ENCODE peak calls at places on chromosomes 5 and 9, in four cellular contexts. M is HepG2, P is K562, Y is GM12878. K is an unnamed sample.

GRCh38 chr5:158013939-158014338 is 155.0 kb upstream of the CLINT1 start:
- DNase-seq in Y (no peak), P (no peak), M (peak; percentile 7), K (no peak)

GRCh38 chr9:18947772-18948391 is 85.1 kb downstream of the SAXO1 start:
- DNase-seq in M (no peak), Y (no peak), P (no peak), K (no peak)

GRCh38 chr5:61162832-61163567 is 732 bp upstream of the SMIM15 start:
- DNase-seq in Y (no peak), M (peak; percentile 59), P (no peak), K (no peak)

GRCh38 chr5:90803376-90803775 is 244.8 kb downstream of the ADGRV1 start:
- DNase-seq in Y (no peak), M (no peak), P (no peak), K (no peak)

GRCh38 chr5:53616939-53617549 is 56.6 kb downstream of the NDUFS4 start:
- DNase-seq in P (peak; percentile 9), Y (no peak), M (no peak), K (no peak)

GRCh38 chr9:134728801-134729495 is 87.3 kb downstream of the COL5A1 start:
- DNase-seq in Y (no peak), P (no peak), M (no peak), K (no peak)

GRCh38 chr9:78443946-78444345 is 147.0 kb downstream of the PSAT1 start:
- DNase-seq in P (no peak), M (no peak), Y (no peak), K (no peak)

GRCh38 chr5:172777381-172778222 is 6.6 kb upstream of the DUSP1 start:
- DNase-seq in Y (no peak), M (peak; percentile 90), P (peak; percentile 68), K (no peak)

GRCh38 chr5:135348920-135349319 is 50.1 kb downstream of the MACROH2A1 start:
- DNase-seq in P (no peak), M (no peak), Y (no peak), K (no peak)

GRCh38 chr9:38424918-38425317 is 664 bp upstream of the IGFBPL1 start:
- DNase-seq in M (no peak), P (no peak), Y (no peak), K (no peak)

GRCh38 chr5:108797986-108798385 is 50.3 kb downstream of the FER start:
- DNase-seq in Y (no peak), P (no peak), M (no peak), K (no peak)

GRCh38 chr5:131671994-131672655 is 37.1 kb upstream of the RAPGEF6 start:
- DNase-seq in M (peak; percentile 5), P (no peak), Y (no peak), K (no peak)

GRCh38 chr5:165805756-165806155 is 2300.3 kb downstream of the MAT2B start:
- DNase-seq in Y (no peak), P (no peak), M (no peak), K (peak; percentile 15)

GRCh38 chr5:153148624-153148976 is 341.9 kb upstream of the GRIA1 start:
- DNase-seq in Y (no peak), M (no peak), P (no peak), K (no peak)

GRCh38 chr5:176446884-176447537 is 1.2 kb upstream of the FAF2 start:
- DNase-seq in P (no peak), Y (no peak), M (no peak), K (no peak)

GRCh38 chr5:54547711-54548250 is 30.2 kb downstream of the SNX18 start:
- DNase-seq in Y (no peak), M (peak; percentile 6), P (no peak), K (no peak)

GRCh38 chr9:696332-697090 is 145.0 kb upstream of the DMRT1 start:
- DNase-seq in P (no peak), Y (no peak), M (peak; percentile 44), K (no peak)

GRCh38 chr5:109852371-109853160 is 162.8 kb downstream of the MAN2A1 start:
- DNase-seq in M (no peak), P (no peak), Y (no peak), K (no peak)

GRCh38 chr9:109817846-109818472 is 38.0 kb downstream of the PALM2AKAP2 start:
- DNase-seq in M (peak; percentile 83), P (peak; percentile 73), Y (peak; percentile 20), K (peak; percentile 69)

GRCh38 chr5:41817625-41818301 is 52.5 kb downstream of the OXCT1 start:
- DNase-seq in Y (no peak), M (no peak), P (no peak), K (no peak)

GRCh38 chr5:68343421-68343826 is 127.9 kb downstream of the PIK3R1 start:
- DNase-seq in Y (peak; percentile 55), M (no peak), P (peak; percentile 39), K (no peak)

GRCh38 chr5:68345166-68345565 is 129.6 kb downstream of the PIK3R1 start:
- DNase-seq in P (peak; percentile 27), Y (no peak), M (no peak), K (no peak)

GRCh38 chr5:68342693-68343092 is 127.1 kb downstream of the PIK3R1 start:
- DNase-seq in Y (no peak), M (no peak), P (no peak), K (no peak)

GRCh38 chr5:68345595-68345994 is 130.0 kb downstream of the PIK3R1 start:
- DNase-seq in M (no peak), Y (no peak), P (peak; percentile 20), K (no peak)

GRCh38 chr5:68344447-68345111 is 129.0 kb downstream of the PIK3R1 start:
- DNase-seq in Y (no peak), M (no peak), P (peak; percentile 69), K (no peak)
- TF ChIP-seq SRF in Y (no peak), M (no peak), P (no peak), K (no peak)

DNA sequence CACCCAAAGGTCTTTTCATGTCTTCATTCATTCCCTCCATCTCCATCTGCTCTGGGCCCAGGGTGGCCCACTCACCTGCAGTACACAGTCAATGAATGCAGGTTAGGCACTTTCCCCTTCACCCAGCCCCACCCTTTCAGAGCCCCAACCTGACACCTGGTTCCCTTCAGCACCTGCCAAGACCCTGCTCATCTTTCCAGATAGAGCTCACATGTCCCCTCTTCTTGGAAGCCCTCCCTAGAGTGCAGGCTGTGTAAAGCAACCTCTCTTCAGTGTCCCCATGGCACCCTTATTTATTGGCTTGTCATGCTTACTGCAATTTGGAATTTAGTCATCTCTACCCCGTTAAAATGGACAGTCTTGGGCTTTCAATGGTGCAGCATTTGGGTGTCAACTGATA is 13.0 kb upstream of the CPEB4 start:
- DNase-seq in Y (no peak), M (no peak), P (no peak), K (no peak)
- TF ChIP-seq KDM1A in Y (no peak), M (no peak), P (no peak), K (no peak)

GRCh38 chr5:142807378-142807911 is 37.3 kb downstream of the ARHGAP26 start:
- DNase-seq in M (peak; percentile 97), Y (no peak), P (no peak), K (no peak)
- TF ChIP-seq SRF in M (no peak), Y (no peak), P (no peak), K (no peak)

DNA sequence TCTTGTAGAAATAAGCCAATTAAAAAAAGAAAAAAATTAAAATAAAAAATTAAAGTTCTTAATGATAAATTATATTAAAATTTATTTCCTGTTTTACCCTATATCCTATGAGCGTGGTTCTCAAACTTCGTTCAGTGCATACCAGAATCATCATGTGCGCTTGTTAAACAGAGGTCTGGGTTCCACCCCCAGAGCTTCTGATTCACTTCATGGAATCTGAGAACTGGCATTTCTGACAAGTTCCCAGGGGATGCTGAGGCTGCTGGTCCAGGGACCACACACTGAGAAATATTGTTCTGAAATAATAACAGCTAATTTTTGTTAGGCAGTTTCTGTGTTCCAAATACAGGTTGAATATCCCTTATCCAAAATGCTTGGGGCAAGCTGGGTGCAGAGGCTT is 79.3 kb downstream of the TMC1 start:
- DNase-seq in P (no peak), Y (no peak), M (no peak), K (no peak)
- TF ChIP-seq KDM1A in P (no peak), Y (no peak), M (no peak), K (no peak)

DNA sequence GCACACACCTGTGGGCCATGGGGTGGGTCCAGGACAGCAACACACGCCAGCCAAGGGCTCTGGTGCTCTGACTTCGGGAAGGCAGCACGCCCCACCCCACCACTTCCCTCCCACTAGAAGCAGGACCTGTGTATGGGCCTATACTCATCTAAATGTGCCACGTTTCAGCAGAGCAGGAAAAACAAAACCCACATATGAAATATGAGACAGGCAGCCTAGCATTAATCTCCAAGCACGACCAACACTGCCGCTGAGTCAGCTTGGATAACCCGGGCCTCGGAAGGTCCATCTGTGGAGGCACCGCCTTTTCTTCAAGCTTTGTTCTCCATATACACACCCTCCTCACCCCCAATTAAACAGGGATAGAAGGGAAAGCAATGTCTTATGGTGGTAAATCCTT is 203.1 kb downstream of the ROR2 start:
- DNase-seq in Y (no peak), P (no peak), M (no peak), K (no peak)
- TF ChIP-seq SRF in Y (no peak), P (no peak), M (no peak), K (no peak)

GRCh38 chr5:7377761-7378160 is 18.2 kb upstream of the ADCY2 start:
- DNase-seq in Y (no peak), M (no peak), P (no peak), K (no peak)

GRCh38 chr5:7367780-7368179 is 28.2 kb upstream of the ADCY2 start:
- DNase-seq in P (no peak), M (no peak), Y (no peak), K (no peak)

GRCh38 chr5:7374186-7374585 is 21.8 kb upstream of the ADCY2 start:
- DNase-seq in M (no peak), P (no peak), Y (no peak), K (no peak)

GRCh38 chr5:7376889-7377288 is 19.0 kb upstream of the ADCY2 start:
- DNase-seq in P (no peak), Y (no peak), M (no peak), K (no peak)

DNA sequence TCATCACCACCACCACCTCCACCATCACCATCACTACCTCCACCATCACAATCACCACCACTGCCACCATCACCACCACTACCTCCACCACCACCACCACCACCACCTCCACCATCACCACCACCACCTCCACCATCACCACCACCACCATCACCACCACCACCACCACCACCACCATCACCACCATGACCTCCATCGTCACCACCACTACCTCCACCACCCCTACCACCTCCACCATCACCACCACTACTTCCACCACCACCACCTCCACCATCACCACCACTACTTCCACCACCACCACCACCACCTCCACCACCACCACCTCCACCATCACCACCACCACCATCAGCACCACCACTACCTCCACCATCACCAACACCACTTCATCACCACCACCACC is 23.5 kb upstream of the ADCY2 start:
- DNase-seq in Y (no peak), M (no peak), P (no peak), K (no peak)
- TF ChIP-seq KDM1A in Y (no peak), M (no peak), P (no peak), K (no peak)

K was measured in H1.